ENCODE peak calls at places on chromosome 1, in five cellular contexts. O is GM23248, H is fibroblast of lung, Z is mesendoderm, Y is OCI-LY7. C is an unnamed sample. For H3K79me2, the result is how much of the 10 kb centered on the place peaks cover.

GRCh38 chr1:66315675-66316074 is 218.3 kb upstream of the SGIP1 start:
- DNase-seq in Z (peak), Y (no peak), O (peak), H (peak), C (no peak)

GRCh38 chr1:200353232-200353631 is 56.6 kb downstream of the ZNF281 start:
- DNase-seq in Z (no peak), O (peak), H (no peak), Y (no peak), C (no peak)

GRCh38 chr1:18681423-18681835 is 50.8 kb downstream of the PAX7 start:
- DNase-seq in Z (peak), Y (peak), H (peak), O (peak), C (peak)

GRCh38 chr1:247385283-247385682 is 30.7 kb upstream of the NLRP3 start:
- DNase-seq in Y (no peak), O (peak), H (peak), Z (no peak), C (no peak)

GRCh38 chr1:206117151-206117948 is at the start of gene AVPR1B:
- DNase-seq in Z (peak), H (peak), O (peak), Y (no peak), C (no peak)

GRCh38 chr1:1972976-1973715 is 30.4 kb downstream of the CFAP74 start:
- DNase-seq in H (no peak), Z (no peak), O (no peak), Y (no peak), C (no peak)

GRCh38 chr1:245682638-245683376 is 528.0 kb downstream of the KIF26B start:
- DNase-seq in H (no peak), Y (no peak), Z (no peak), O (peak), C (no peak)

GRCh38 chr1:147748687-147749350 is 11.6 kb downstream of the GJA5 start:
- DNase-seq in O (no peak), H (no peak), Y (no peak), Z (no peak), C (no peak)

GRCh38 chr1:91635763-91636162 is 135.1 kb downstream of the CDC7 start:
- DNase-seq in O (peak), Y (no peak), H (no peak), Z (no peak), C (no peak)

GRCh38 chr1:176541663-176542062 is 78.7 kb downstream of the PAPPA2 start:
- DNase-seq in H (no peak), Y (no peak), Z (no peak), O (peak), C (no peak)

GRCh38 chr1:74689800-74690696 is 16.5 kb upstream of the ERICH3 start:
- DNase-seq in Z (peak), O (peak), H (peak), Y (peak), C (peak)

GRCh38 chr1:56409112-56409691 is 170.2 kb downstream of the PLPP3 start:
- DNase-seq in Y (peak), O (no peak), H (no peak), Z (peak), C (peak)

GRCh38 chr1:213884942-213885341 is 102.8 kb upstream of the PROX1 start:
- DNase-seq in H (no peak), Z (no peak), Y (no peak), O (no peak), C (no peak)

GRCh38 chr1:25922633-25923567 is 16.7 kb upstream of the STMN1 start:
- DNase-seq in O (peak), Y (no peak), H (peak), Z (peak), C (no peak)

GRCh38 chr1:185896863-185897262 is 162.7 kb downstream of the HMCN1 start:
- DNase-seq in O (peak), Y (no peak), H (peak), Z (no peak), C (no peak)

GRCh38 chr1:228034954-228035837 is 28.4 kb downstream of the WNT3A start:
- DNase-seq in Y (no peak), O (no peak), Z (no peak), H (no peak), C (no peak)

GRCh38 chr1:235739631-235740030 is 90.0 kb upstream of the GNG4 start:
- DNase-seq in Y (no peak), Z (no peak), H (no peak), O (peak), C (no peak)

GRCh38 chr1:16068356-16069270 is 4.8 kb downstream of the FAM131C start:
- DNase-seq in H (no peak), Y (no peak), O (peak), Z (no peak), C (no peak)

GRCh38 chr1:235866207-235866912 is at the start of gene LYST:
- DNase-seq in Y (peak), H (peak), Z (peak), O (peak), C (peak)

GRCh38 chr1:216140650-216141547 is 282.3 kb downstream of the USH2A start:
- DNase-seq in Z (no peak), Y (no peak), O (peak), H (no peak), C (no peak)

GRCh38 chr1:53266038-53266437 is 27.7 kb upstream of the MAGOH start:
- DNase-seq in Y (peak), O (peak), H (no peak), Z (peak), C (no peak)

GRCh38 chr1:55282058-55282457 is 66.9 kb upstream of the USP24 start:
- DNase-seq in H (no peak), O (no peak), Z (no peak), Y (no peak), C (no peak)

GRCh38 chr1:154328318-154329151 is 3.2 kb downstream of the ATP8B2 start:
- DNase-seq in O (peak), H (peak), Y (no peak), Z (peak), C (peak)

GRCh38 chr1:60581455-60582220 is 500.7 kb upstream of the NFIA start:
- DNase-seq in O (no peak), H (peak), Z (no peak), Y (no peak), C (no peak)

GRCh38 chr1:174534789-174535188 is 87.0 kb downstream of the GPR52 start:
- DNase-seq in H (peak), Y (no peak), O (peak), Z (no peak), C (no peak)

GRCh38 chr1:53409695-53410094 is 49.5 kb upstream of the DMRTB1 start:
- DNase-seq in O (no peak), Z (no peak), H (no peak), Y (no peak), C (no peak)

GRCh38 chr1:200207711-200208126 is 180.2 kb downstream of the NR5A2 start:
- DNase-seq in O (peak), H (peak), Y (no peak), Z (no peak), C (no peak)

GRCh38 chr1:42962641-42963377 is 4.1 kb upstream of the SLC2A1 start:
- DNase-seq in O (peak), H (peak), Z (peak), Y (no peak), C (peak)

GRCh38 chr1:183308719-183309118 is 109.5 kb downstream of the NMNAT2 start:
- DNase-seq in H (no peak), Y (no peak), O (no peak), Z (peak), C (no peak)

GRCh38 chr1:215824245-215824644 is 257.1 kb downstream of the KCTD3 start:
- DNase-seq in Z (peak), H (peak), O (peak), Y (no peak), C (no peak)

DNA sequence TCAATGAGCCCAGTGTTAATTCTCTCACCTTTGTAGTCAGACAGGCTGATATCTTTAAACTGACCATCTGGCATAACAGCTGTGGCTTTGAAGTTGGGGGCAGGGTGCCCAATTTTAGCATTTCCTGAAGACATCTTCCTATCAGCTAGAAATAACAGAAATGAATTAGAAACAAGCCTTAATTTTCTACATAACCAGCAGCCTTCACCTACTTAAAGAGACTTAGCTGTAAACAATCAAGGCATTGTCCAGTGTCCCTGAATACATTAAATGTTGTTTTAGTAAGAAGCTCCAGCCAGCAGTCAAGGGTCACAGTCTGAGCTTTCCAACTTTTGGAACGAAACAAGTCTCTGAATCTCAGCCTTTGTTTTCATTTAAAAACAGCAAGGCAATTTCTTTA is 2.8 kb downstream of the PRDX1 start:
- DNase-seq in H (peak), Y (peak), Z (no peak), O (no peak), C (no peak)
- H3K79me2 ChIP-seq in H (half or more), Y (half or more), Z (half or more), O (half or more), C (under half)

GRCh38 chr1:221723018-221723917 is 18.6 kb downstream of the DUSP10 start:
- DNase-seq in Z (peak), H (peak), O (peak), Y (no peak), C (no peak)

GRCh38 chr1:221725683-221726330 is 16.1 kb downstream of the DUSP10 start:
- DNase-seq in Y (no peak), O (peak), H (peak), Z (no peak), C (no peak)

GRCh38 chr1:221724931-221725605 is 16.8 kb downstream of the DUSP10 start:
- DNase-seq in Y (no peak), H (peak), Z (no peak), O (peak), C (no peak)

GRCh38 chr1:221722254-221723017 is 19.5 kb downstream of the DUSP10 start:
- DNase-seq in Y (no peak), O (no peak), H (no peak), Z (no peak), C (no peak)

GRCh38 chr1:221723918-221724263 is 18.0 kb downstream of the DUSP10 start:
- DNase-seq in H (no peak), O (no peak), Y (no peak), Z (peak), C (no peak)
- H3K79me2 ChIP-seq in H (half or more), O (half or more), Y (under half), Z (under half), C (under half)

GRCh38 chr1:78007677-78008341 is 3.1 kb downstream of the DNAJB4 start:
- DNase-seq in Y (no peak), Z (no peak), O (no peak), H (no peak), C (no peak)
- H3K79me2 ChIP-seq in Y (under half), Z (under half), O (half or more), H (half or more), C (half or more)

GRCh38 chr1:237134929-237135328 is 92.9 kb downstream of the RYR2 start:
- DNase-seq in Z (no peak), O (no peak), Y (no peak), H (no peak), C (no peak)
- H3K79me2 ChIP-seq in Z (under half), O (under half), Y (under half), H (under half), C (under half)

DNA sequence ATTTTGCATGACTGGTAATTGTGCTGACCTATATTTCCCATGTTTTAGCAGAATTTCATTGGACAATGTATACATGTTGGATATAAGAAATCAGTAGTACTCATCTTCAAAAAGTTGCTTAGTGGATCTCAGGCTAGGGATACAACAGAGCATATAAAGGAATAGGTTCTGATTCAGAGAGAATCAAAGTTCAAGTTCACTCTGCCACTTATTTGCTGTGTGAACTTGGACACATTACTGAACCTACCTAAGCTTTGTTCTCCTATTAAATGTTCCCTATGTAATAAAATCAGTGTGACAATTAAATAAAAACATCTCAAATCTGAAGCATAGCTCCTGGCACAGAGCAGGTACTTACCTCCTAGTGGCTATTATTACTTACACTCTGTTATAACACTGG is 9.3 kb downstream of the CD58 start:
- DNase-seq in H (no peak), Z (no peak), Y (no peak), O (no peak), C (no peak)
- H3K79me2 ChIP-seq in H (under half), Z (under half), Y (under half), O (under half), C (under half)

GRCh38 chr1:21754583-21754982 is 28.4 kb downstream of the USP48 start:
- DNase-seq in Z (no peak), O (no peak), Y (no peak), H (no peak), C (no peak)

GRCh38 chr1:21755067-21755466 is 27.9 kb downstream of the USP48 start:
- DNase-seq in Y (no peak), O (no peak), H (no peak), Z (no peak), C (no peak)

GRCh38 chr1:21758614-21759013 is 24.3 kb downstream of the USP48 start:
- DNase-seq in Z (no peak), O (no peak), Y (no peak), H (no peak), C (no peak)

GRCh38 chr1:21759182-21759581 is 23.8 kb downstream of the USP48 start:
- DNase-seq in Y (no peak), Z (no peak), H (no peak), O (no peak), C (no peak)

DNA sequence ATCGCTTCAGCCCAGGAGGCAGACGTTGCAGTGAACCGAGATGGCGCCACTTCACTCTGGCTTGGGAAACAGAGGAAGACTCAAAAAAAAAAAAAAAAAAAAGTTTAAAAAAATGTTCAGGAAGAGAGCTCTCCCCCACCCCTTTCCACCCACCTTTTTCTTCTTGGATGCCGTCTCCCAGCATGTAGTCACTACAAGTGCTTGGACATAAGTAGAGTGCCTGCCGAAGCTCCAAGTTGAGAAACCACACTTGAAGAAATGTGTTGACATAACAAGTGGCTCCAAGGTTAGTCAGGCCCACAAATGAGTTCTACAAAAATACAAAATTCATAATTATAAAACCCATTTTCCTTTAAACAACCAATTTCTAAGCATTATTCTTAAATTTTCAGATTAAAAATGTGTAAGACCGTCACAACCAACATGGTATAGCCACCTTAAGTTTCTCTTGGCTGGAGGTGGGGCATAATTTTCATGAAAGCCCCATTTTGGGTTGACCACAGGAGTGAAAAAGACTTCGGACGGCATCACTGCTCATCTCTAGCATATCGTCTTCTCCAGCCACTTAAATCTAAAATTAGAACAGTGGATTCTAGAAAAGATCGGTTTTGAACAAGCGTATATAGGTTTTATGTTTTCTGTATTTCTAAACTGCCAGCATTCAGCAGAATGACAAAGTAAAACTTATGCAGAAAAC is 26.4 kb downstream of the USP48 start:
- DNase-seq in H (peak), Y (no peak), Z (no peak), O (no peak), C (no peak)
- H3K79me2 ChIP-seq in H (under half), Y (half or more), Z (under half), O (half or more), C (half or more)

GRCh38 chr1:63824386-63824898 is 50.6 kb downstream of the ROR1 start:
- DNase-seq in H (no peak), Z (no peak), O (peak), Y (no peak), C (no peak)
- H3K79me2 ChIP-seq in H (under half), Z (under half), O (under half), Y (under half), C (under half)

GRCh38 chr1:35281565-35281964 is 13.1 kb downstream of the ZMYM4 start:
- DNase-seq in H (no peak), O (no peak), Z (no peak), Y (no peak), C (no peak)
- H3K79me2 ChIP-seq in H (under half), O (half or more), Z (under half), Y (under half), C (half or more)

DNA sequence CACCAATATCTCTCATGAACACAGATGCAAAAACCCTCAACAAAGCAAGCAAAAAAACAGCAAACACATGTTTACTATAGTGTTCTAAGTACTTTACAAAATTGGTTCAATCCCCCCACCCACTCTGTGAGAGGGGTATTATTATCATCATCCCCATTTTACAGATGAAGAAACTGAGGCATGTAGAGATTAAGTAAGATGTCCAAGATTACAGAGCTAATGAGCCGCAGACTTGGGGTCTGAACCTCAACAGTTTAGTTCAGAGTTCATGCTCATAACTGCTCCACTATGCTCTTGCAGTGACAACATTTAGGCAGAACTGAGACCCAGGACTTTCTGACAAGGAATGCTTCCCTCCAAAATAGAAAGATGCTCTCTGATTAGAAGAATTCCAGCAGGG is 21.9 kb downstream of the CLSTN1 start:
- DNase-seq in Z (no peak), H (no peak), O (no peak), Y (no peak), C (no peak)
- H3K79me2 ChIP-seq in Z (under half), H (under half), O (half or more), Y (half or more), C (half or more)

GRCh38 chr1:100265562-100265930 is 470 bp upstream of the RTCA start:
- DNase-seq in H (peak), Y (no peak), Z (no peak), O (peak), C (no peak)

GRCh38 chr1:100261686-100262085 is 4.3 kb upstream of the RTCA start:
- DNase-seq in H (no peak), O (no peak), Z (no peak), Y (no peak), C (no peak)

GRCh38 chr1:100265931-100266830 is at the start of gene RTCA:
- DNase-seq in Z (peak), Y (peak), O (peak), H (peak), C (peak)

GRCh38 chr1:100268202-100268601 is 2.2 kb downstream of the RTCA start:
- DNase-seq in O (no peak), H (no peak), Y (no peak), Z (no peak), C (no peak)

DNA sequence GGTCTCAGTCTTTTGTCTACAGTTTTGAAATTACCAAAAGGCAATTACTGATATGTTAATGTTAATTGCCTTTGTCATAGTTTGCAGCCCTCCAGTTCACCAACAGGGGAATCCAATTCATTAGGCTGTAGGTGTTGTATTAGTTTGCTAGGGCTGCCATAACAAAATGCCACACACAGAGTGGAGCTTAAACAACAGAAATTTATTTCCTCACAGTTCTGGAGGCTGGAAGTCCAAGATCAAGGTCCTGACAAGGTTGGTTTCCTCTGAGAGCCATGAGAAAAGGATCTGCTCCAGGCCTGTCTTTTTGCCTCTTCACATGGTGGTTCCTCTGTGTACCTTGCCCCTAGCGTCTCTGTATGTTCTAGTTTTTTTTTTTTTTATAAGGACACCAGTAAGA is 1.3 kb downstream of the RTCA start:
- DNase-seq in Y (peak), O (no peak), Z (no peak), H (no peak), C (no peak)
- H3K79me2 ChIP-seq in Y (under half), O (half or more), Z (under half), H (under half), C (under half)

C was measured in Karpas-422.